ENCODE peak calls at places on chromosomes 7 and 10, in seven cellular contexts. M, K, L, G, N, Y and W are unnamed samples.

GRCh38 chr10:114548662-114549061 is 109.4 kb downstream of the ABLIM1 start:
- DNase-seq in M (peak; percentile 48), K (no peak), L (no peak), G (peak; percentile 58), N (peak; percentile 80), Y (no peak), W (no peak)

GRCh38 chr7:159097661-159098423 is 46.8 kb downstream of the VIPR2 start:
- DNase-seq in M (peak; percentile 3), K (no peak), L (no peak), G (no peak), N (peak; percentile 15), Y (no peak), W (no peak)

GRCh38 chr10:11026761-11027160 is 9.1 kb downstream of the CELF2 start:
- DNase-seq in M (no peak), K (no peak), L (no peak), G (no peak), N (no peak), Y (no peak), W (no peak)

GRCh38 chr7:133805426-133805825 is 321.7 kb upstream of the LRGUK start:
- DNase-seq in M (no peak), K (no peak), L (no peak), G (no peak), N (no peak), Y (no peak), W (no peak)

GRCh38 chr7:24475573-24475972 is 97.7 kb upstream of the PALS2 start:
- DNase-seq in M (no peak), K (no peak), L (no peak), G (no peak), N (no peak), Y (no peak), W (no peak)

GRCh38 chr10:17510242-17510908 is 56.0 kb upstream of the ST8SIA6 start:
- DNase-seq in M (no peak), K (no peak), L (no peak), G (no peak), N (no peak), Y (no peak), W (no peak)

GRCh38 chr10:130485241-130485957 is 349.2 kb downstream of the GLRX3 start:
- DNase-seq in M (no peak), K (no peak), L (no peak), G (no peak), N (no peak), Y (no peak), W (no peak)

GRCh38 chr10:96570983-96571964 is 15.5 kb downstream of the TM9SF3 start:
- DNase-seq in M (no peak), K (no peak), L (no peak), G (no peak), N (no peak), Y (no peak), W (no peak)

GRCh38 chr7:116633131-116633988 is 38.6 kb upstream of the MET start:
- DNase-seq in M (no peak), K (no peak), L (no peak), G (no peak), N (no peak), Y (no peak), W (no peak)

DNA sequence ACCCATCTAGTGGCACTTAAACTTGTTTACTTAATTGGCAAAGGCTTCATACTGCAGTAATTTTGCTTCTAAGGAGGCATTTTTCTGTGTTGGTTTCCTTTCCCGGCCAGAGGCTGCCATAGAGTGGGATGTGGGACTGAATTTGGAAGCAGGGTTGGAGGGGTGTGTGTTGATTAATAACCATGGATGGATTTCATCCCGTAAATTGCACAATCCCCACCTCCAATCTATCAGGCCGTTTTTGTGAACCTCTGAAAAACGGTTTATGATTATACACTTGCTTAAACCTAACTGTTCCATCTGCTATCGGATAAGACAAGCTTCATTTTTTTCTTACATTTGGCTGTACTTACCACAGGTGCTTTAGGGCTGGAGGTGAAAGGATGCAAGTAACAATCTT is 1.3 kb downstream of the TMEM60 start:
- DNase-seq in M (no peak), K (no peak), L (no peak), G (no peak), N (no peak), Y (no peak), W (no peak)
- H3K4me1 ChIP-seq in M (peaks cover 31% of the 10 kb centered on the region), K (peaks cover 7% of the 10 kb centered on the region), L (peaks cover 35% of the 10 kb centered on the region), G (no peaks in the 10 kb centered on the region), N (peaks cover 32% of the 10 kb centered on the region), Y (no peaks in the 10 kb centered on the region), W (peaks cover 13% of the 10 kb centered on the region)

DNA sequence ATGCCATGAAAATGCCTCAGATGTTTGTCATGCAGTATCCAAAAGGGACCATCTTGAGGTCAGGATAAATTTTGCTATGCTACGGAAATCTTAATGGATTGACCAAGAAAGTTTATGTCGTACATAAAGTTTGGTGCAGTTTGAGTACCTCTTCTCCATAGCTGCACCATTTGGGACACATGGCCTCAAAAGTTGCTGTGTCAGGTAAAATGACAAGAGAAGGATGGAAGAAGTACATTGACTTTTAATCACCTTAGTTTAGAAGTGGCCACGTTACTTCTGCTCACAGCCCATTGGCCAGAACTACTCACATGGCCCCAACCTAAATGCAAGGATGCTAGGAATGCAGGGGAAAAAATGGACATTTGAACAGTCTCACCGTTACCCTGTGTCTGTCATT is 107.4 kb upstream of the NAMPT start:
- DNase-seq in M (no peak), K (no peak), L (no peak), G (no peak), N (no peak), Y (no peak), W (no peak)
- H3K4me1 ChIP-seq in M (no peaks in the 10 kb centered on the region), K (no peaks in the 10 kb centered on the region), L (peaks cover 5% of the 10 kb centered on the region), G (no peaks in the 10 kb centered on the region), N (no peaks in the 10 kb centered on the region), Y (no peaks in the 10 kb centered on the region), W (no peaks in the 10 kb centered on the region)

DNA sequence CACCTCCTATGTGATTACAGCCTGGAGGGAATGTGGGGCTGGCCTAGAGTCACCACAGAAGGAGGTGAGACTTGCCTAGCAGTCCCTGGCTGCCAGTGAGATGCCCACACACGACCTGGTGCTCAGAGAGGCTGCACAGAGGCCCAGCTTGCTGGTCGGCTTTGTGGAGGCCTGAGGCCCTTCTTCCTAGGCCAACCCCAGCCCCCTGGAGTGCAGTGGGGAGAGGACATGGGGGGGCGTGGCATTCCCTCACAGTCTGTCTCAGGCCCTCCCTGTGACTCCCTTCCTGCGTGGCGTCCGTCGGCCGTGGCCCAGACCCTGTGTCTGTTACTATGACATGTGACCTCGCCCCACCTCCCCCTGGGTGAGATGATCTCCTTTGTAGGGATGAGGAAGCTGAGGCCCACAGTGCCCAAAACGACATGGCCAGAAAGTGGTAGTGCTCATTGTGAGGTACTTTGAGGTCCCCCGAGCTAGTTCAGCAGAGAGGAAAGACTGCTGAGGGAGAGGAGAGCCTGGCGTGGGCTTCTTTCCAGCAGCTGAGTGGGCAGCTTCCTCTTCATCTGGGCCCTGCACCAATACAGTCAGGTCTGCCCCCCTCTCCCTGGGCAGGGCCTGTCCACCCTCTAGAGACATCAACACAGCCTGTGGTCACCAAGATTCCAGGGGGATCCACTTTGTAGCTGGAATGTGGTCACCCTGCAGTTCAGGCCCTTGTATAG is 29.7 kb downstream of the UNC5B start:
- DNase-seq in M (no peak), K (peak; percentile 68), L (no peak), G (peak; percentile 75), N (no peak), Y (no peak), W (no peak)
- H3K4me1 ChIP-seq in M (no peaks in the 10 kb centered on the region), K (peaks cover 79% of the 10 kb centered on the region), L (peaks cover 43% of the 10 kb centered on the region), G (peaks cover 53% of the 10 kb centered on the region), N (peaks cover 68% of the 10 kb centered on the region), Y (no peaks in the 10 kb centered on the region), W (peaks cover 35% of the 10 kb centered on the region)

DNA sequence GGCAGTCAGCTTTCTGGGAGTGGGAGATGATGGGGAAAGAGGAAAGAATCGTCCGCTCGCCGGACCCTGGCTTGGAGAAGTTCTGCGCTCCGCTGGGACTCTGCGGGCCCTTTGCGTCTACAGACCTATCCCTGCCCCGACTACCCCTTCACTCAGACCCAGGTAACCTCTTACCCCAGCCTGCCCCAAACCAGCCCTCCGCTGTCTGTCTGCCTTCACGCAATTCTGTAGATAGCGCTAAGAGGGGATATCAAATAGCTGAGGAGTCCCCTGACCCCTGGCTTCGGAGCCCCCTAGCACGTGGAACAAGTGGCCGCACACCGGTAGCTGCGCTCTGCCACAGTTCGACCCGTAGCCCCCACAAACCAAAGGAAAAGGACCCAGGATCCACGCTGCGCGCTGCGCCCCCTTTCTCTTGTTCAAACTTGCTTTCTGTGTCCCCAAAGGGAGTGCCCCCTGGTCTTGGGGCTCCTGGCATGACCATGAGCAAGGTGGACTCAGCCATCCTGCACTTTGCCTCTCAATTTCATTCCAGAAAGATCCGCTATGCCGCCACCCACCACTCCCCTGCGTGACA is 7.0 kb downstream of the HOXA4 start:
- DNase-seq in M (no peak), K (peak; percentile 55), L (no peak), G (no peak), N (no peak), Y (no peak), W (no peak)
- H3K4me1 ChIP-seq in M (peaks cover 17% of the 10 kb centered on the region), K (no peaks in the 10 kb centered on the region), L (peaks cover 9% of the 10 kb centered on the region), G (no peaks in the 10 kb centered on the region), N (peaks cover 27% of the 10 kb centered on the region), Y (no peaks in the 10 kb centered on the region), W (no peaks in the 10 kb centered on the region)

GRCh38 chr10:132404169-132404880 is 7.3 kb downstream of the PWWP2B start:
- DNase-seq in M (no peak), K (peak; percentile 58), L (no peak), G (peak; percentile 40), N (no peak), Y (peak; percentile 25), W (no peak)
- H3K4me1 ChIP-seq in M (no peaks in the 10 kb centered on the region), K (peaks cover 19% of the 10 kb centered on the region), L (peaks cover 48% of the 10 kb centered on the region), G (no peaks in the 10 kb centered on the region), N (peaks cover 90% of the 10 kb centered on the region), Y (peaks cover 65% of the 10 kb centered on the region), W (peaks cover 10% of the 10 kb centered on the region)

DNA sequence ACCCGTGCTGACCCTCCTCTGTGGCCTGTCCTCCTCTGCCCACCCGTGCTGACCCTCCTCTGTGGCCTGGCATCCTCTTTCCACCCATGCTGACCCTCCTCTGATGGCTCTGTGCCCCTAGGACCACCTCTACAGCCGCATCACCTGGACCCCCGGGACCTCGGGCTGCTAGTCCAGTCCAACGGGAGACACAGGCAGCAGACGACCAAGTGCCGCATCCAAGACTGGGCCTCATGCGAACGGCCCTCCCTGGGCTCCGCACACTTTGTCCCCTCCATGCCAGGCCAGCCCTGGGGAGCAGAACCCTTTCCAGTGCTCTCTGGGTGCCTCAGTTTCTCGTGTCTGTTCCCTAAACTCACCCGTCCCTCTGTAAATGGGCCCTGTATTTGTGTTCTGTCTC is 107.2 kb upstream of the RNF32 start:
- DNase-seq in M (no peak), K (no peak), L (no peak), G (peak; percentile 41), N (no peak), Y (no peak), W (no peak)
- H3K4me1 ChIP-seq in M (no peaks in the 10 kb centered on the region), K (no peaks in the 10 kb centered on the region), L (no peaks in the 10 kb centered on the region), G (no peaks in the 10 kb centered on the region), N (peaks cover 8% of the 10 kb centered on the region), Y (no peaks in the 10 kb centered on the region), W (no peaks in the 10 kb centered on the region)

GRCh38 chr7:120538335-120538734 is 265.4 kb downstream of the KCND2 start:
- DNase-seq in M (no peak), K (peak; percentile 38), L (no peak), G (peak; percentile 6), N (no peak), Y (no peak), W (no peak)

DNA sequence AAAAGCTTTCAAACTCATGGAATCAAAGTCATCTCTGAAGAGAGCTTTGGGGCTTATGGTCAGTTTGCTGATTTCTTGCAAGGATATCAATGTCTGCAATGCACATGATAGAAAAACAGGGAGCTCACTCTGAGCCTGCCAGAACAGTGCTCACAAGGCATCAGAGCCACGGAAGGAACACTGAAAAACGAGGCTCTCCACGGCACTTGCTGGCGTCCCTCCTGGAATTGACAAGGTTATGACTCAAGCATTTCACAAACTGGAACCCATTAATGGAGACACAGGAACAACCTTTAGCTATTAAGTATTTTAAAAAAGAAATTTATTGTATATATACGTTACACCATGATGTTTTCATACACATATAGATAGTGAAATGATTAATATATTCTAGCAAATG is 266.3 kb downstream of the KCND2 start:
- DNase-seq in M (no peak), K (no peak), L (no peak), G (peak; percentile 2), N (no peak), Y (no peak), W (no peak)
- H3K4me1 ChIP-seq in M (no peaks in the 10 kb centered on the region), K (no peaks in the 10 kb centered on the region), L (no peaks in the 10 kb centered on the region), G (no peaks in the 10 kb centered on the region), N (no peaks in the 10 kb centered on the region), Y (no peaks in the 10 kb centered on the region), W (no peaks in the 10 kb centered on the region)